ENCODE peak calls at places on chromosomes 5 and 9, in seven cellular contexts. P is T-helper 1 cell, H is GDM1, E is stromal cell of bone marrow, V is COR-L47, I is activated T-cell treated with anti-CD3 and anti-CD28 coated beads for 1 hour, M is occipital lobe. F is an unnamed sample.

GRCh38 chr9:69265891-69266290 is 59.1 kb upstream of the ENTREP1 start:
- DNase-seq in P (no peak), H (no peak), E (no peak), V (no peak), I (no peak), M (no peak), F (no peak)

GRCh38 chr5:172641359-172642045 is 439 bp downstream of the NEURL1B start:
- DNase-seq in P (no peak), H (no peak), E (no peak), V (peak; percentile 65), I (no peak), M (no peak), F (no peak)

GRCh38 chr5:35247645-35248034 is 17.4 kb upstream of the PRLR start:
- DNase-seq in P (peak; percentile 39), H (no peak), E (peak; percentile 8), V (no peak), I (no peak), M (no peak), F (no peak)

GRCh38 chr5:159050408-159051091 is 49.2 kb downstream of the EBF1 start:
- DNase-seq in P (no peak), H (no peak), E (peak; percentile 94), V (no peak), I (no peak), M (no peak), F (no peak)

GRCh38 chr9:22413884-22414283 is 32.7 kb upstream of the DMRTA1 start:
- DNase-seq in P (no peak), H (no peak), E (peak; percentile 37), V (no peak), I (no peak), M (no peak), F (no peak)

GRCh38 chr9:105690742-105691141 is 3.6 kb upstream of the TMEM38B start:
- DNase-seq in P (no peak), H (no peak), E (no peak), V (no peak), I (no peak), M (no peak), F (no peak)

GRCh38 chr9:128098936-128099931 is 28.3 kb downstream of the PTGES2 start:
- DNase-seq in P (no peak), H (no peak), E (no peak), V (no peak), I (no peak), M (no peak), F (no peak)

GRCh38 chr5:175842947-175843793 is 28.2 kb upstream of the CPLX2 start:
- DNase-seq in P (no peak), H (no peak), E (peak; percentile 56), V (no peak), I (no peak), M (no peak), F (no peak)

GRCh38 chr9:2127486-2127885 is 112.3 kb downstream of the SMARCA2 start:
- DNase-seq in P (no peak), H (no peak), E (peak; percentile 51), V (no peak), I (no peak), M (no peak), F (no peak)

GRCh38 chr5:51691538-51691937 is 308.3 kb downstream of the ISL1 start:
- DNase-seq in P (no peak), H (no peak), E (no peak), V (no peak), I (no peak), M (no peak), F (no peak)

GRCh38 chr9:84061613-84062205 is 81.1 kb downstream of the RMI1 start:
- DNase-seq in P (no peak), H (no peak), E (no peak), V (peak; percentile 67), I (no peak), M (no peak), F (peak; percentile 52)

F was measured in NCI-H748 treated with DMSO at 0.1 percent for 48 hours.